ENCODE peak calls at places on chromosomes 4 and X, in seven cellular contexts. W is GM20000; Y is neural crest cell; D is activated naive CD4-positive, alpha-beta T cell treated with anti-CD3 and anti-CD28 coated beads, Interleukin-2, amount 10 ng/mL, durations not matched to agents 7 days and 5 days; F is head of caudate nucleus; A is H4; Q is choroid plexus epithelial cell. U is an unnamed sample.
A peak's percentile ranks its signal among the peaks of the same experiment; 100 is the strongest.

GRCh38 chr4:52028970-52029369 is 8.8 kb upstream of the LRRC66 start:
- DNase-seq in W (no peak), Y (no peak), D (no peak), F (no peak), A (peak; percentile 58), Q (peak; percentile 69), U (no peak)

GRCh38 chr4:101346562-101347266 is 612 bp downstream of the PPP3CA start:
- DNase-seq in W (peak; percentile 62), Y (peak; percentile 48), D (peak; percentile 70), F (peak; percentile 65), A (peak; percentile 44), Q (peak; percentile 74), U (peak; percentile 49)

GRCh38 chr4:113759696-113760093 is 1.8 kb downstream of the CAMK2D start:
- DNase-seq in W (no peak), Y (no peak), D (no peak), F (no peak), A (no peak), Q (no peak), U (no peak)

GRCh38 chr4:71406459-71406963 is 67.7 kb downstream of the SLC4A4 start:
- DNase-seq in W (no peak), Y (no peak), D (no peak), F (no peak), A (no peak), Q (no peak), U (no peak)

GRCh38 chr4:87239821-87240220 is 19.4 kb upstream of the KLHL8 start:
- DNase-seq in W (no peak), Y (no peak), D (no peak), F (no peak), A (no peak), Q (no peak), U (no peak)

GRCh38 chr4:4981427-4981826 is 37.8 kb downstream of the CYTL1 start:
- DNase-seq in W (no peak), Y (no peak), D (no peak), F (no peak), A (no peak), Q (no peak), U (no peak)

GRCh38 chr4:1307951-1308735 is 18.5 kb downstream of the MAEA start:
- DNase-seq in W (no peak), Y (no peak), D (no peak), F (no peak), A (no peak), Q (no peak), U (no peak)

GRCh38 chrX:96211953-96212352 is 472.7 kb upstream of the DIAPH2 start:
- DNase-seq in W (no peak), Y (no peak), D (no peak), F (no peak), A (no peak), Q (no peak), U (no peak)

GRCh38 chrX:17425151-17425550 is 50.2 kb downstream of the NHS start:
- DNase-seq in W (no peak), Y (no peak), D (no peak), F (no peak), A (no peak), Q (no peak), U (no peak)

GRCh38 chr4:104519588-104519987 is 24.9 kb upstream of the CXXC4 start:
- DNase-seq in W (peak; percentile 15), Y (no peak), D (no peak), F (no peak), A (no peak), Q (no peak), U (no peak)

GRCh38 chrX:41023098-41023497 is 62.1 kb upstream of the USP9X start:
- DNase-seq in W (no peak), Y (no peak), D (no peak), F (no peak), A (no peak), Q (no peak), U (no peak)